ENCODE peak calls at places on chromosomes 2 and 18, in ten cellular contexts. One of them, this sample, is unnamed.
A peak's percentile ranks its signal among the peaks of the same experiment; 100 is the strongest.

GRCh38 chr2:11967946-11968465 is 221.6 kb downstream of the LPIN1 start:
- DNase-seq in right atrium auricular region: no peak
- DNase-seq in A549: no peak
- DNase-seq in lung: no peak
- DNase-seq in AG09309: peak; percentile 64
- DNase-seq in MM.1S: no peak
- DNase-seq in dorsolateral prefrontal cortex: no peak
- DNase-seq in AG04450: no peak
- DNase-seq in HL-60: no peak
- DNase-seq in hepatocyte: peak; percentile 19
- DNase-seq in this sample: no peak

GRCh38 chr2:216583157-216583556 is 50.1 kb upstream of the IGFBP2 start:
- DNase-seq in AG09309: peak; percentile 67
- DNase-seq in MM.1S: no peak
- DNase-seq in A549: no peak
- DNase-seq in right atrium auricular region: no peak
- DNase-seq in hepatocyte: peak; percentile 73
- DNase-seq in AG04450: peak; percentile 86
- DNase-seq in HL-60: no peak
- DNase-seq in dorsolateral prefrontal cortex: no peak
- DNase-seq in lung: no peak
- DNase-seq in this sample: peak; percentile 65

GRCh38 chr2:26693287-26693849 is 846 bp downstream of the KCNK3 start:
- DNase-seq in AG04450: no peak
- DNase-seq in dorsolateral prefrontal cortex: no peak
- DNase-seq in hepatocyte: peak; percentile 15
- DNase-seq in right atrium auricular region: no peak
- DNase-seq in AG09309: no peak
- DNase-seq in A549: no peak
- DNase-seq in lung: no peak
- DNase-seq in MM.1S: no peak
- DNase-seq in HL-60: no peak
- DNase-seq in this sample: no peak

GRCh38 chr18:46623541-46623940 is 33.5 kb downstream of the LOXHD1 start:
- DNase-seq in HL-60: no peak
- DNase-seq in AG04450: no peak
- DNase-seq in right atrium auricular region: peak; percentile 52
- DNase-seq in AG09309: no peak
- DNase-seq in lung: peak; percentile 28
- DNase-seq in MM.1S: peak; percentile 34
- DNase-seq in dorsolateral prefrontal cortex: peak; percentile 74
- DNase-seq in hepatocyte: no peak
- DNase-seq in A549: no peak
- DNase-seq in this sample: no peak

GRCh38 chr18:4004176-4004829 is 450.8 kb downstream of the DLGAP1 start:
- DNase-seq in MM.1S: no peak
- DNase-seq in AG04450: no peak
- DNase-seq in right atrium auricular region: no peak
- DNase-seq in HL-60: no peak
- DNase-seq in dorsolateral prefrontal cortex: no peak
- DNase-seq in hepatocyte: no peak
- DNase-seq in A549: no peak
- DNase-seq in AG09309: no peak
- DNase-seq in lung: no peak
- DNase-seq in this sample: no peak

GRCh38 chr2:233087725-233088124 is 27.6 kb downstream of the INPP5D start:
- DNase-seq in dorsolateral prefrontal cortex: peak; percentile 13
- DNase-seq in HL-60: no peak
- DNase-seq in right atrium auricular region: no peak
- DNase-seq in A549: no peak
- DNase-seq in hepatocyte: no peak
- DNase-seq in AG09309: no peak
- DNase-seq in AG04450: no peak
- DNase-seq in lung: no peak
- DNase-seq in MM.1S: no peak
- DNase-seq in this sample: no peak

GRCh38 chr2:59774821-59775463 is 778.5 kb downstream of the BCL11A start:
- DNase-seq in AG04450: no peak
- DNase-seq in dorsolateral prefrontal cortex: no peak
- DNase-seq in AG09309: no peak
- DNase-seq in right atrium auricular region: no peak
- DNase-seq in A549: no peak
- DNase-seq in hepatocyte: no peak
- DNase-seq in HL-60: no peak
- DNase-seq in lung: no peak
- DNase-seq in MM.1S: no peak
- DNase-seq in this sample: no peak

GRCh38 chr2:236753611-236754010 is 184.0 kb downstream of the ACKR3 start:
- DNase-seq in AG09309: no peak
- DNase-seq in lung: no peak
- DNase-seq in right atrium auricular region: no peak
- DNase-seq in hepatocyte: no peak
- DNase-seq in AG04450: no peak
- DNase-seq in dorsolateral prefrontal cortex: no peak
- DNase-seq in MM.1S: no peak
- DNase-seq in A549: no peak
- DNase-seq in HL-60: no peak
- DNase-seq in this sample: no peak

GRCh38 chr18:23156134-23156533 is 20.8 kb downstream of the CABLES1 start:
- DNase-seq in AG09309: no peak
- DNase-seq in MM.1S: no peak
- DNase-seq in A549: no peak
- DNase-seq in hepatocyte: no peak
- DNase-seq in HL-60: no peak
- DNase-seq in right atrium auricular region: no peak
- DNase-seq in dorsolateral prefrontal cortex: no peak
- DNase-seq in lung: no peak
- DNase-seq in AG04450: no peak
- DNase-seq in this sample: no peak

GRCh38 chr2:142842369-142842768 is 35.1 kb upstream of the KYNU start:
- DNase-seq in right atrium auricular region: no peak
- DNase-seq in dorsolateral prefrontal cortex: no peak
- DNase-seq in A549: no peak
- DNase-seq in MM.1S: no peak
- DNase-seq in hepatocyte: no peak
- DNase-seq in AG09309: no peak
- DNase-seq in HL-60: no peak
- DNase-seq in AG04450: no peak
- DNase-seq in lung: no peak
- DNase-seq in this sample: no peak

GRCh38 chr18:24065942-24066341 is 51.4 kb downstream of the TTC39C start:
- DNase-seq in right atrium auricular region: no peak
- DNase-seq in dorsolateral prefrontal cortex: no peak
- DNase-seq in HL-60: no peak
- DNase-seq in MM.1S: no peak
- DNase-seq in hepatocyte: no peak
- DNase-seq in A549: no peak
- DNase-seq in lung: no peak
- DNase-seq in AG04450: no peak
- DNase-seq in AG09309: no peak
- DNase-seq in this sample: no peak

GRCh38 chr18:48547456-48548403 is 8.9 kb downstream of the CTIF start:
- DNase-seq in MM.1S: no peak
- DNase-seq in AG04450: no peak
- DNase-seq in hepatocyte: peak; percentile 63
- DNase-seq in right atrium auricular region: peak; percentile 75
- DNase-seq in dorsolateral prefrontal cortex: no peak
- DNase-seq in A549: no peak
- DNase-seq in lung: no peak
- DNase-seq in HL-60: no peak
- DNase-seq in AG09309: peak; percentile 84
- DNase-seq in this sample: peak; percentile 83

GRCh38 chr2:9249036-9249800 is 42.6 kb downstream of the ASAP2 start:
- DNase-seq in hepatocyte: no peak
- DNase-seq in AG04450: no peak
- DNase-seq in HL-60: no peak
- DNase-seq in MM.1S: no peak
- DNase-seq in AG09309: no peak
- DNase-seq in dorsolateral prefrontal cortex: no peak
- DNase-seq in A549: no peak
- DNase-seq in right atrium auricular region: no peak
- DNase-seq in lung: no peak
- DNase-seq in this sample: no peak

GRCh38 chr18:48230459-48231113 is 178.6 kb downstream of the ZBTB7C start:
- DNase-seq in MM.1S: peak; percentile 61
- DNase-seq in lung: peak; percentile 64
- DNase-seq in AG04450: peak; percentile 3
- DNase-seq in dorsolateral prefrontal cortex: peak; percentile 61
- DNase-seq in A549: peak; percentile 76
- DNase-seq in right atrium auricular region: peak; percentile 75
- DNase-seq in HL-60: peak; percentile 29
- DNase-seq in hepatocyte: peak; percentile 80
- DNase-seq in AG09309: no peak
- DNase-seq in this sample: no peak

GRCh38 chr2:101697794-101698418 is 399 bp downstream of the MAP4K4 start:
- DNase-seq in AG09309: no peak
- DNase-seq in dorsolateral prefrontal cortex: no peak
- DNase-seq in A549: no peak
- DNase-seq in lung: no peak
- DNase-seq in hepatocyte: peak; percentile 59
- DNase-seq in AG04450: no peak
- DNase-seq in MM.1S: no peak
- DNase-seq in HL-60: no peak
- DNase-seq in right atrium auricular region: no peak
- DNase-seq in this sample: no peak

GRCh38 chr18:37403100-37403781 is 162.4 kb downstream of the CELF4 start:
- DNase-seq in lung: no peak
- DNase-seq in dorsolateral prefrontal cortex: no peak
- DNase-seq in right atrium auricular region: peak; percentile 66
- DNase-seq in HL-60: no peak
- DNase-seq in AG09309: peak; percentile 68
- DNase-seq in MM.1S: peak; percentile 59
- DNase-seq in hepatocyte: peak; percentile 56
- DNase-seq in AG04450: peak; percentile 71
- DNase-seq in A549: no peak
- DNase-seq in this sample: peak; percentile 67

GRCh38 chr2:168211664-168212163 is 35.7 kb downstream of the STK39 start:
- DNase-seq in dorsolateral prefrontal cortex: no peak
- DNase-seq in right atrium auricular region: no peak
- DNase-seq in HL-60: no peak
- DNase-seq in lung: no peak
- DNase-seq in hepatocyte: no peak
- DNase-seq in AG09309: no peak
- DNase-seq in A549: no peak
- DNase-seq in MM.1S: no peak
- DNase-seq in AG04450: no peak
- DNase-seq in this sample: no peak

GRCh38 chr2:105990624-105991023 is 203.5 kb downstream of the UXS1 start:
- DNase-seq in hepatocyte: no peak
- DNase-seq in dorsolateral prefrontal cortex: no peak
- DNase-seq in HL-60: no peak
- DNase-seq in lung: no peak
- DNase-seq in AG04450: no peak
- DNase-seq in AG09309: no peak
- DNase-seq in MM.1S: peak; percentile 47
- DNase-seq in right atrium auricular region: no peak
- DNase-seq in A549: no peak
- DNase-seq in this sample: no peak
- H3K4me3 ChIP-seq in hepatocyte: no peak overlapping the region
- H3K4me3 ChIP-seq in dorsolateral prefrontal cortex: no peak overlapping the region
- H3K4me3 ChIP-seq in HL-60: no peak overlapping the region
- H3K4me3 ChIP-seq in lung: no peak overlapping the region
- H3K4me3 ChIP-seq in AG04450: no peak overlapping the region
- H3K4me3 ChIP-seq in AG09309: no peak overlapping the region
- H3K4me3 ChIP-seq in MM.1S: no peak overlapping the region
- H3K4me3 ChIP-seq in right atrium auricular region: no peak overlapping the region
- H3K4me3 ChIP-seq in A549: no peak overlapping the region
- H3K4me3 ChIP-seq in this sample: no peak overlapping the region

DNA sequence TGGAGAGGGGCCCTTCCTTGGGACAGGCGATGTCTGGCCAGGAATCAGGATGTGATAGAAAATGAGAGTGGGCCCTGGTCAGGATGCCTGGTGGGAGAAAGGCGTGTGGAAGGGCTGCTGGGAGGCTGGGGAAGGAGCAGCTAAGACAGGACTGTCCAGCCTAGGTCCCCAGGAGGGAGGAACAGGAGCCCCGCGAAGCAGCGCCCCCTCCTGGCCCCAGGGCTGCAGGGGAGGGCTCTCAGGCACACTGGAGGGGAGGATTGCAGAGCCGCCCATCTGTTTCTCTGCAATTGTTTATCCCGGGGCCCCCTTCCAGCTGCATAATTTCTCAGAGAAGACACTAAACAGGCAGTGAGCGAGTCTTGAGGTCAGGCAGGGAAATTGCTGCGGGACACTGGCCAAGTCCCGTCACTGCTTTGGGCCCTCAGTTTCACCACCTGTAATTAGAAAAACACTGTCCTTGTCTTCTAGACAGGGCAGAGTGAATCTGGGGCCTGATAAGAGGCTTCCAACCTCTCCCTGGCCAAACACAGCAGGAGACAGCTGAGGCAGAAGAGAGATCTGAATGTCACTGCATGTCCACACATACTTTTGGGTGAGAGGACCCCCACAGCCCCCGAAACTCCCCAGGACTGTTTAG is 3.9 kb upstream of the NPPC start:
- DNase-seq in A549: peak; percentile 43
- DNase-seq in HL-60: no peak
- DNase-seq in AG04450: no peak
- DNase-seq in hepatocyte: no peak
- DNase-seq in AG09309: no peak
- DNase-seq in MM.1S: no peak
- DNase-seq in right atrium auricular region: peak; percentile 56
- DNase-seq in dorsolateral prefrontal cortex: peak; percentile 36
- DNase-seq in lung: no peak
- DNase-seq in this sample: no peak
- TF ChIP-seq CTCF in A549: peak; percentile 22
- TF ChIP-seq CTCF in HL-60: peak; percentile 38
- TF ChIP-seq CTCF in AG04450: peak; percentile 45
- TF ChIP-seq CTCF in hepatocyte: peak; percentile 36
- TF ChIP-seq CTCF in AG09309: peak; percentile 39
- TF ChIP-seq CTCF in MM.1S: peak; percentile 49
- TF ChIP-seq CTCF in right atrium auricular region: no peak
- TF ChIP-seq CTCF in dorsolateral prefrontal cortex: peak; percentile 8
- TF ChIP-seq CTCF in lung: no peak
- TF ChIP-seq CTCF in this sample: peak; percentile 36

GRCh38 chr2:189613650-189614420 is 33.2 kb upstream of the SLC40A1 start:
- DNase-seq in hepatocyte: peak; percentile 38
- DNase-seq in A549: no peak
- DNase-seq in AG04450: peak; percentile 33
- DNase-seq in right atrium auricular region: no peak
- DNase-seq in lung: no peak
- DNase-seq in MM.1S: peak; percentile 78
- DNase-seq in AG09309: no peak
- DNase-seq in HL-60: no peak
- DNase-seq in dorsolateral prefrontal cortex: no peak
- DNase-seq in this sample: no peak
- H3K4me3 ChIP-seq in hepatocyte: no peak overlapping the region
- H3K4me3 ChIP-seq in A549: peak overlapping the region; percentile 37
- H3K4me3 ChIP-seq in AG04450: no peak overlapping the region
- H3K4me3 ChIP-seq in right atrium auricular region: peak overlapping the region; percentile 30
- H3K4me3 ChIP-seq in lung: no peak overlapping the region
- H3K4me3 ChIP-seq in MM.1S: no peak overlapping the region
- H3K4me3 ChIP-seq in AG09309: no peak overlapping the region
- H3K4me3 ChIP-seq in HL-60: no peak overlapping the region
- H3K4me3 ChIP-seq in dorsolateral prefrontal cortex: no peak overlapping the region
- H3K4me3 ChIP-seq in this sample: no peak overlapping the region

DNA sequence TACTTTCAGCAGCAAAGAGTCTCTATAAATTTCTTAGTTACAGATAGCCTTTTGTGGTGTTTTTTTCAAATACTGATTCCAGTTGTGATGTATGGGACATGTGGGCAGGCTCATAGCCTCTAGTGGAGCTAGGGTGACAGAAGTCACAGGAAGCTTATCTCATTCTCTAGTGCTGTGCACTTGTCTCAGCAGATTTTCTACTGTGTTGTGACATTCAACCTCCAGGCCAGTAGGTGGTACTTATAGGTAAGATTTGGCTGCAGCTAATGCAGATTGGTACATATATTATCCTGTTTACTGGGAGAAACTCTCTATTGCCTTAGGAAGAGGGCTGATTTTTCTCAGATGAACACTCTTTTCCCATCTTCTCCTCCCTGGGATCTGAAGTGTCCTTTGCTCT is 176.2 kb downstream of the CALCRL start:
- DNase-seq in right atrium auricular region: no peak
- DNase-seq in AG09309: no peak
- DNase-seq in A549: no peak
- DNase-seq in HL-60: no peak
- DNase-seq in lung: no peak
- DNase-seq in dorsolateral prefrontal cortex: no peak
- DNase-seq in AG04450: no peak
- DNase-seq in MM.1S: no peak
- DNase-seq in hepatocyte: no peak
- DNase-seq in this sample: no peak
- TF ChIP-seq CTCF in right atrium auricular region: no peak
- TF ChIP-seq CTCF in AG09309: no peak
- TF ChIP-seq CTCF in A549: no peak
- TF ChIP-seq CTCF in HL-60: no peak
- TF ChIP-seq CTCF in lung: no peak
- TF ChIP-seq CTCF in dorsolateral prefrontal cortex: no peak
- TF ChIP-seq CTCF in AG04450: no peak
- TF ChIP-seq CTCF in MM.1S: no peak
- TF ChIP-seq CTCF in hepatocyte: no peak
- TF ChIP-seq CTCF in this sample: no peak

This sample was measured in kidney epithelial cell.